ENCODE peak calls at places on chromosomes 12 and 14, in seven cellular contexts. F is transverse colon, K is sigmoid colon, H is Peyer's patch, D is adrenal gland, B is spleen, E is testis. J is an unnamed sample.

GRCh38 chr12:25958254-25959068 is at the start of gene RASSF8:
- DNase-seq in E (peak; percentile 66), H (peak; percentile 67), F (peak; percentile 62), D (peak; percentile 84), K (peak; percentile 88), B (peak; percentile 84), J (peak; percentile 77)

GRCh38 chr14:26522985-26523384 is 74.8 kb downstream of the NOVA1 start:
- DNase-seq in H (no peak), E (no peak), K (no peak), F (no peak), D (no peak), B (no peak), J (no peak)

GRCh38 chr12:82458101-82458500 is 99.8 kb downstream of the METTL25 start:
- DNase-seq in F (no peak), H (no peak), K (no peak), E (no peak), D (no peak), B (no peak), J (no peak)

GRCh38 chr14:30673071-30673470 is 51.0 kb downstream of the SCFD1 start:
- DNase-seq in K (no peak), F (no peak), H (no peak), D (no peak), E (no peak), B (no peak), J (no peak)

GRCh38 chr12:49535921-49536525 is 2.8 kb upstream of the KCNH3 start:
- DNase-seq in B (no peak), E (no peak), D (no peak), H (no peak), K (peak; percentile 46), F (no peak), J (no peak)

GRCh38 chr14:89365071-89365801 is 51.8 kb downstream of the FOXN3 start:
- DNase-seq in B (no peak), D (no peak), F (peak; percentile 59), K (no peak), H (peak; percentile 82), E (no peak), J (no peak)

GRCh38 chr14:77268989-77269595 is 1.9 kb downstream of the NGB start:
- DNase-seq in B (peak; percentile 49), E (no peak), H (no peak), F (no peak), D (no peak), K (no peak), J (no peak)

GRCh38 chr12:66118240-66118891 is 12.2 kb downstream of the LLPH start:
- DNase-seq in F (no peak), B (no peak), E (no peak), K (no peak), H (no peak), D (no peak), J (no peak)

GRCh38 chr14:93734086-93734822 is 54.0 kb downstream of the PRIMA1 start:
- DNase-seq in F (no peak), D (no peak), H (no peak), B (no peak), E (peak; percentile 66), K (no peak), J (no peak)

GRCh38 chr12:121678721-121679300 is 9.4 kb upstream of the MORN3 start:
- DNase-seq in K (no peak), B (no peak), H (no peak), D (no peak), E (no peak), F (no peak), J (no peak)

GRCh38 chr12:41439858-41440257 is 251.7 kb downstream of the PDZRN4 start:
- DNase-seq in F (no peak), D (no peak), K (no peak), E (no peak), B (no peak), H (no peak), J (no peak)

GRCh38 chr12:55314043-55314442 is at the start of gene OR6C1:
- DNase-seq in B (no peak), K (no peak), D (no peak), F (no peak), H (no peak), E (no peak), J (no peak)

GRCh38 chr12:50101663-50102062 is 2.1 kb upstream of the GPD1 start:
- DNase-seq in F (no peak), D (no peak), H (no peak), B (no peak), E (no peak), K (no peak), J (no peak)

GRCh38 chr14:89061696-89062095 is 237.2 kb downstream of the TTC8 start:
- DNase-seq in F (no peak), B (no peak), K (no peak), D (no peak), E (no peak), H (no peak), J (no peak)

GRCh38 chr12:24719293-24719721 is 229.6 kb downstream of the BCAT1 start:
- DNase-seq in K (no peak), E (no peak), D (no peak), B (no peak), F (no peak), H (no peak), J (no peak)

GRCh38 chr14:52527052-52527451 is 25.3 kb downstream of the TXNDC16 start:
- DNase-seq in H (no peak), K (no peak), E (no peak), D (no peak), B (no peak), F (no peak), J (no peak)

GRCh38 chr14:23148596-23149249 is 29.7 kb upstream of the CEBPE start:
- DNase-seq in B (no peak), F (no peak), K (no peak), D (no peak), E (no peak), H (no peak), J (peak; percentile 15)

GRCh38 chr12:115011703-115012102 is 327.7 kb upstream of the TBX3 start:
- DNase-seq in E (no peak), K (no peak), F (no peak), H (no peak), D (no peak), B (no peak), J (no peak)

GRCh38 chr12:49200882-49201594 is 12.2 kb upstream of the TUBA1A start:
- DNase-seq in E (no peak), H (no peak), K (no peak), B (no peak), D (no peak), F (no peak), J (no peak)

GRCh38 chr14:100525615-100526014 is 61.6 kb downstream of the BEGAIN start:
- DNase-seq in E (peak; percentile 25), D (no peak), H (no peak), B (peak; percentile 69), F (no peak), K (peak; percentile 48), J (no peak)

GRCh38 chr14:20454359-20454644 is 310 bp downstream of the OSGEP start:
- DNase-seq in F (peak; percentile 89), K (no peak), D (no peak), B (no peak), E (peak; percentile 86), H (peak; percentile 93), J (no peak)

GRCh38 chr14:20454645-20455354 is at the start of the genes APEX1 and OSGEP:
- DNase-seq in E (peak; percentile 99), D (peak; percentile 97), K (peak; percentile 99), F (peak; percentile 99), H (peak; percentile 99), B (peak; percentile 99), J (peak; percentile 98)

GRCh38 chr14:20455355-20456300 is 602 bp downstream of the APEX1 start:
- DNase-seq in H (peak; percentile 54), K (peak; percentile 74), B (peak; percentile 83), F (no peak), E (no peak), D (no peak), J (no peak)

GRCh38 chr14:20458031-20458789 is 3.0 kb downstream of the PIP4P1 start:
- DNase-seq in B (no peak), F (no peak), K (no peak), H (no peak), D (no peak), E (no peak), J (no peak)

DNA sequence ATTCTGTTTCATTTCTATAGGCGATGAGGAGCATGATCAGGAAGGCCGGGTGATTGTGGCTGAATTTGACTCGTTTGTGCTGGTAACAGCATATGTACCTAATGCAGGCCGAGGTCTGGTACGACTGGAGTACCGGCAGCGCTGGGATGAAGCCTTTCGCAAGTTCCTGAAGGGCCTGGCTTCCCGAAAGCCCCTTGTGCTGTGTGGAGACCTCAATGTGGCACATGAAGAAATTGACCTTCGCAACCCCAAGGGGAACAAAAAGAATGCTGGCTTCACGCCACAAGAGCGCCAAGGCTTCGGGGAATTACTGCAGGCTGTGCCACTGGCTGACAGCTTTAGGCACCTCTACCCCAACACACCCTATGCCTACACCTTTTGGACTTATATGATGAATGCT is 1.9 kb downstream of the APEX1 start:
- DNase-seq in K (no peak), B (no peak), F (no peak), E (no peak), D (no peak), H (no peak), J (no peak)
- TF ChIP-seq POLR2A in K (no peak), B (no peak), F (no peak), E (no peak), D (no peak), H (no peak), J (no peak)

GRCh38 chr14:102500190-102500661 is 9.3 kb downstream of the ANKRD9 start:
- DNase-seq in B (no peak), E (peak; percentile 70), H (peak; percentile 71), K (peak; percentile 93), F (peak; percentile 44), D (no peak), J (no peak)
- TF ChIP-seq POLR2A in B (no peak), E (no peak), H (no peak), K (no peak), F (no peak), D (no peak), J (no peak)

DNA sequence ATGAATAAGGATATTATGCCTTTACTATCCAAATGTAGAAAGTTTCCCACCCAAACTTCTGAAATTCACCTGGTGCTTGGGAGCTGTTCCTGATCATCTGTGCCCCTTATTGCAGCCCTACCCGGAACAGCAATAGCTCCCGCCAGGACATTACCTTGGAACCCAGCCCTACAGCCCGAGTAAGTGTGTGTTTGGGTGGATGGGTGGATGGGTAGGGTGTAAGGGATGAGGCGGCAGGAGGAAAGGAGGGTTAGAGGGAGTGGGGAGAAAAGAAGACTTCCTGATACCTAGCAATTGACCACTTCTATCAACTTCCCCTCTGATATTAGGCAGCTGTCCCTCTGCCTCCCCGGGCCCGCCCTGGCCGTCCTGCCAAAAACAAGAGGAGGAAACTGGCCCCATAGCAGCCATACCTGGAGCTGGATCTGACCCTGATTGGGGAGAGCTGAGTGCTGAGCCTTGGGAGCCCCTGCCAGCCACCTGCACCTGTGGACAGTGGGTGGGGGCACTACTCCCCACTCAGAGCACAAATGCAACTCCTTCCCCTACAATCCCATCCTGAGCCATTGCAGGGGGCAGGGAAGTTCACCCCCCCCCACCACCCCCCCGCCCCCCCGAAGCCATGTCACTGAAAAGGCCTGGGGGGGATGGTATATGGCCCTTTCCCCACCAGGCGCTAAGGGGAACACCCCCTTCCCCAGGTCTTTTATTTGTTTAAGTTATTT is 6.4 kb downstream of the MBD6 start:
- DNase-seq in F (no peak), E (no peak), K (no peak), H (no peak), D (no peak), B (no peak), J (no peak)
- TF ChIP-seq POLR2A in F (no peak), E (no peak), K (no peak), H (no peak), D (no peak), B (no peak), J (no peak)

GRCh38 chr12:7369274-7369729 is 65.4 kb downstream of the ACSM4 start:
- DNase-seq in H (no peak), E (no peak), K (no peak), B (peak; percentile 56), F (no peak), D (no peak), J (no peak)
- TF ChIP-seq POLR2A in H (no peak), E (no peak), K (no peak), B (no peak), F (no peak), D (no peak), J (no peak)